ENCODE peak calls at places on chromosomes 16 and 17, in nine cellular contexts. Z is SK-MEL-5; S is endothelial cell of umbilical vein; K is omental fat pad; A is anterior cingulate cortex; Y is stimulated activated CD8-positive, alpha-beta memory T cell treated with anti-CD3 and anti-CD28 coated beads, Interleukin-2, amount 100 ng/mL, for 48 hours; O is fibroblast of villous mesenchyme; X is C1 segment of cervical spinal cord; I is NCI-H1930. N is an unnamed sample.

GRCh38 chr16:84829168-84829965 is 9.6 kb downstream of the CRISPLD2 start:
- DNase-seq in K (no peak), X (no peak), Y (no peak), S (no peak), I (no peak), Z (no peak), O (peak; percentile 96), A (no peak), N (no peak)

GRCh38 chr17:32503251-32504165 is 16.7 kb downstream of the CDK5R1 start:
- DNase-seq in O (no peak), S (peak; percentile 35), I (no peak), Z (no peak), X (no peak), A (no peak), Y (no peak), K (no peak), N (no peak)

GRCh38 chr16:11546522-11547485 is 39.9 kb downstream of the LITAF start:
- DNase-seq in X (peak; percentile 84), K (no peak), I (no peak), O (peak; percentile 82), Y (no peak), Z (peak; percentile 94), S (no peak), A (no peak), N (no peak)

GRCh38 chr16:19583665-19584300 is 28.3 kb downstream of the VPS35L start:
- DNase-seq in I (no peak), K (no peak), X (no peak), Z (peak; percentile 69), A (no peak), S (peak; percentile 60), Y (no peak), O (peak; percentile 55), N (no peak)

GRCh38 chr17:28698253-28698941 is 13.3 kb downstream of the PROCA1 start:
- DNase-seq in Z (no peak), I (no peak), O (no peak), S (no peak), K (no peak), Y (no peak), X (no peak), A (no peak), N (no peak)

GRCh38 chr17:35089846-35090193 is 26.3 kb upstream of the RFFL start:
- DNase-seq in K (no peak), I (peak; percentile 22), A (no peak), X (no peak), O (peak; percentile 39), Z (peak; percentile 48), S (peak; percentile 54), Y (peak; percentile 39), N (no peak)

GRCh38 chr17:39835038-39835786 is 28.9 kb downstream of the IKZF3 start:
- DNase-seq in A (no peak), K (no peak), S (no peak), X (no peak), Z (no peak), I (no peak), O (no peak), Y (no peak), N (no peak)

GRCh38 chr16:58222532-58223316 is 24.8 kb upstream of the CSNK2A2 start:
- DNase-seq in A (no peak), Z (no peak), S (no peak), Y (no peak), I (no peak), X (no peak), O (no peak), K (no peak), N (no peak)

GRCh38 chr17:59490259-59490658 is 75.2 kb upstream of the DHX40 start:
- DNase-seq in O (no peak), Z (peak; percentile 52), S (no peak), K (no peak), X (no peak), Y (no peak), I (no peak), A (no peak), N (peak; percentile 9)

GRCh38 chr17:40827746-40828453 is 5.5 kb upstream of the KRT10 start:
- DNase-seq in K (no peak), A (no peak), Z (no peak), S (no peak), O (peak; percentile 10), Y (no peak), X (no peak), I (no peak), N (no peak)

GRCh38 chr17:57875109-57876022 is 25.5 kb upstream of the MRPS23 start:
- DNase-seq in O (peak; percentile 98), X (peak; percentile 70), A (peak; percentile 68), Y (no peak), S (peak; percentile 98), Z (peak; percentile 93), I (no peak), K (peak; percentile 56), N (peak; percentile 86)

GRCh38 chr16:4328580-4329353 is 12.9 kb downstream of the GLIS2 start:
- DNase-seq in K (no peak), I (no peak), O (no peak), S (no peak), Z (no peak), X (no peak), Y (no peak), A (no peak), N (no peak)

GRCh38 chr16:86529160-86529559 is 18.8 kb downstream of the FOXF1 start:
- DNase-seq in Z (no peak), Y (no peak), I (no peak), X (no peak), O (peak; percentile 56), K (no peak), A (no peak), S (no peak), N (no peak)

GRCh38 chr16:2963074-2963610 is 933 bp upstream of the KREMEN2 start:
- DNase-seq in A (no peak), O (no peak), S (no peak), I (no peak), X (no peak), K (no peak), Z (no peak), Y (no peak), N (no peak)

GRCh38 chr17:72846399-72846798 is 246.1 kb downstream of the SLC39A11 start:
- DNase-seq in Y (no peak), Z (no peak), O (no peak), S (no peak), K (no peak), X (no peak), A (no peak), I (no peak), N (no peak)

GRCh38 chr16:8173111-8173644 is 417.1 kb downstream of the TMEM114 start:
- DNase-seq in X (peak; percentile 18), O (peak; percentile 66), K (peak; percentile 25), Y (peak; percentile 4), A (peak; percentile 23), I (peak; percentile 48), S (peak; percentile 5), Z (peak; percentile 89), N (peak; percentile 55)

N was measured in heart left ventricle.